ENCODE peak calls at places on chromosome 18, in six cellular contexts. Y is activated T-helper 1 cell treated with anti-CD3 and anti-CD28 coated beads, Interleukin-12 subunit alpha, Interleukin-12 subunit beta, Interleukin-2, Interleukin-4 antibody, amounts not matched to agents 30 ng/mL and 10 ng/mL and 1 ng/mL, durations not matched to agents 14 hours and 24 hours and 36 hours; Q is mammary epithelial cell; S is stimulated activated CD8-positive, alpha-beta memory T cell treated with anti-CD3 and anti-CD28 coated beads, Interleukin-7, amount 100 ng/mL, for 1 hour; N is nephron progenitor cell; J is HT1080. E is an unnamed sample.

GRCh38 chr18:37019157-37019571 is 190.2 kb downstream of the KIAA1328 start:
- DNase-seq in N (no peak), S (no peak), Q (peak), J (peak), Y (no peak), E (no peak)

GRCh38 chr18:32427084-32427933 is 43.4 kb downstream of the GAREM1 start:
- DNase-seq in Q (no peak), Y (no peak), S (no peak), J (no peak), N (no peak), E (peak)

GRCh38 chr18:41842886-41843285 is 112.1 kb upstream of the PIK3C3 start:
- DNase-seq in N (no peak), J (peak), Y (no peak), S (no peak), Q (peak), E (no peak)

GRCh38 chr18:9974279-9974915 is 60.6 kb downstream of the VAPA start:
- DNase-seq in Y (no peak), S (no peak), J (no peak), Q (no peak), N (no peak), E (no peak)

GRCh38 chr18:55588001-55588875 is at the start of gene TCF4:
- DNase-seq in S (no peak), N (peak), Q (peak), Y (peak), J (peak), E (peak)

GRCh38 chr18:55405655-55406373 is 182.2 kb downstream of the TCF4 start:
- DNase-seq in J (peak), Q (peak), N (peak), Y (no peak), S (no peak), E (peak)

GRCh38 chr18:12819330-12819729 is 64.7 kb downstream of the PTPN2 start:
- DNase-seq in S (no peak), N (no peak), Q (no peak), Y (peak), J (no peak), E (no peak)

GRCh38 chr18:10660485-10660884 is 134.7 kb downstream of the NAPG start:
- DNase-seq in J (no peak), N (no peak), S (no peak), Y (no peak), Q (no peak), E (peak)

GRCh38 chr18:6734746-6735430 is 5.4 kb downstream of the ARHGAP28 start:
- DNase-seq in N (no peak), S (no peak), Y (no peak), Q (no peak), J (no peak), E (no peak)

GRCh38 chr18:8654482-8655451 is 45.5 kb downstream of the RAB12 start:
- DNase-seq in N (no peak), J (peak), S (no peak), Y (no peak), Q (no peak), E (peak)

GRCh38 chr18:11785444-11786055 is 65.7 kb upstream of the CHMP1B start:
- DNase-seq in N (peak), S (no peak), Y (no peak), J (no peak), Q (no peak), E (no peak)

GRCh38 chr18:55502346-55502710 is 85.7 kb downstream of the TCF4 start:
- DNase-seq in S (no peak), N (no peak), Y (no peak), J (no peak), Q (no peak), E (no peak)

GRCh38 chr18:44701227-44701626 is 20.5 kb downstream of the SETBP1 start:
- DNase-seq in Y (no peak), J (peak), S (no peak), Q (no peak), N (no peak), E (no peak)

GRCh38 chr18:44601447-44601846 is 79.2 kb upstream of the SETBP1 start:
- DNase-seq in Y (no peak), N (no peak), S (no peak), J (peak), Q (peak), E (peak)

GRCh38 chr18:23092121-23092520 is 43.2 kb upstream of the CABLES1 start:
- DNase-seq in Q (no peak), J (no peak), Y (no peak), S (no peak), N (no peak), E (no peak)

GRCh38 chr18:1094408-1094807 is 189.7 kb downstream of the ADCYAP1 start:
- DNase-seq in J (peak), Y (no peak), S (no peak), Q (peak), N (no peak), E (peak)

GRCh38 chr18:40243592-40243991 is 1711.4 kb upstream of the PIK3C3 start:
- DNase-seq in Q (no peak), S (no peak), J (no peak), Y (no peak), N (no peak), E (no peak)

GRCh38 chr18:49274188-49274714 is 186.2 kb downstream of the DYM start:
- DNase-seq in Q (no peak), N (no peak), S (no peak), Y (no peak), J (no peak), E (peak)

E was measured in GM03348.